ENCODE peak calls at places on chromosomes 16 and 17, in ten cellular contexts. H is lower leg skin, Z is gastrocnemius medialis, C is esophagus muscularis mucosa, T is tibial nerve, W is body of pancreas, P is GM12878, G is IMR-90, B is right lobe of liver, V is adrenal gland. Y is an unnamed sample.

GRCh38 chr17:77772461-77772897 is 186.0 kb upstream of the TNRC6C start:
- DNase-seq in B (peak), V (peak), P (no peak), T (peak), H (peak), W (peak), G (peak), Z (peak), C (no peak), Y (peak)

GRCh38 chr17:66633322-66633965 is 201.5 kb upstream of the CACNG5 start:
- DNase-seq in Z (no peak), W (no peak), H (peak), C (no peak), B (no peak), V (no peak), P (no peak), T (no peak), G (peak), Y (no peak)

GRCh38 chr17:43790311-43790940 is 10.2 kb downstream of the CFAP97D1 start:
- DNase-seq in T (no peak), Z (no peak), V (no peak), P (no peak), H (no peak), W (no peak), B (no peak), C (no peak), G (no peak), Y (no peak)

GRCh38 chr17:80942360-80943345 is 49.0 kb upstream of the CHMP6 start:
- DNase-seq in C (peak), G (peak), W (peak), H (peak), P (no peak), T (peak), V (peak), Z (peak), B (peak), Y (peak)

GRCh38 chr16:58127033-58127556 is 2.1 kb downstream of the CFAP20 start:
- DNase-seq in G (peak), P (no peak), Z (no peak), H (no peak), C (no peak), B (no peak), V (no peak), T (no peak), W (peak), Y (no peak)

GRCh38 chr17:4161179-4161559 is 18.2 kb downstream of the CYB5D2 start:
- DNase-seq in H (no peak), Z (peak), B (no peak), V (peak), T (peak), P (no peak), G (peak), W (no peak), C (no peak), Y (no peak)

GRCh38 chr16:4463522-4464163 is 10.8 kb downstream of the NMRAL1 start:
- DNase-seq in B (no peak), T (no peak), V (peak), C (no peak), H (no peak), Z (no peak), W (no peak), P (no peak), G (no peak), Y (no peak)

GRCh38 chr16:57748596-57748995 is 13.0 kb downstream of the KATNB1 start:
- DNase-seq in W (no peak), T (no peak), V (no peak), P (no peak), C (no peak), G (no peak), H (no peak), Z (no peak), B (peak), Y (no peak)

GRCh38 chr17:5629133-5629532 is 44.8 kb upstream of the NLRP1 start:
- DNase-seq in G (no peak), B (no peak), Z (no peak), W (no peak), C (no peak), H (no peak), V (no peak), P (no peak), T (no peak), Y (no peak)

GRCh38 chr16:30748634-30749445 is 615 bp downstream of the PHKG2 start:
- DNase-seq in V (peak), H (no peak), C (no peak), W (peak), T (no peak), B (peak), G (peak), Z (peak), P (no peak), Y (no peak)

GRCh38 chr16:57513371-57514102 is 22.8 kb downstream of the CCDC102A start:
- DNase-seq in C (no peak), T (no peak), Z (no peak), W (no peak), V (no peak), B (peak), H (no peak), G (no peak), P (no peak), Y (no peak)

GRCh38 chr17:28828294-28829040 is 14.1 kb downstream of the FAM222B start:
- DNase-seq in P (no peak), G (peak), T (no peak), Z (no peak), V (no peak), W (no peak), C (no peak), H (no peak), B (peak), Y (no peak)

GRCh38 chr17:78236362-78237127 is 5.1 kb downstream of the TMEM235 start:
- DNase-seq in V (no peak), W (no peak), B (no peak), T (no peak), P (no peak), Z (no peak), H (no peak), G (no peak), C (no peak), Y (no peak)

GRCh38 chr17:5581655-5582054 is 2.7 kb downstream of the NLRP1 start:
- DNase-seq in T (no peak), Z (no peak), G (no peak), H (no peak), P (no peak), B (no peak), C (no peak), V (no peak), W (no peak), Y (no peak)

GRCh38 chr17:185445-186138 is 4.1 kb upstream of the DOC2B start:
- DNase-seq in P (no peak), H (no peak), Z (no peak), W (no peak), V (no peak), C (no peak), B (no peak), G (no peak), T (no peak), Y (no peak)

GRCh38 chr17:17114592-17115225 is 72.5 kb downstream of the MPRIP start:
- DNase-seq in C (no peak), Z (no peak), G (no peak), V (no peak), T (no peak), P (no peak), W (no peak), B (peak), H (no peak), Y (no peak)

GRCh38 chr17:49455226-49455968 is 39.7 kb upstream of the NGFR start:
- DNase-seq in T (no peak), W (no peak), V (no peak), C (no peak), P (no peak), G (no peak), Z (no peak), B (no peak), H (no peak), Y (no peak)

GRCh38 chr17:36837193-36837592 is 100.1 kb upstream of the LHX1 start:
- DNase-seq in B (no peak), T (no peak), C (no peak), P (no peak), W (no peak), H (no peak), Z (no peak), G (no peak), V (no peak), Y (no peak)

GRCh38 chr17:77735341-77736206 is 222.9 kb upstream of the TNRC6C start:
- DNase-seq in P (no peak), T (no peak), W (no peak), Z (no peak), G (no peak), H (no peak), C (peak), V (no peak), B (no peak), Y (peak)

GRCh38 chr17:58734040-58734439 is 21.6 kb upstream of the PPM1E start:
- DNase-seq in T (no peak), V (no peak), B (no peak), W (no peak), G (no peak), C (no peak), H (no peak), Z (no peak), P (no peak), Y (no peak)

GRCh38 chr16:578870-579405 is 9.2 kb downstream of the PIGQ start:
- DNase-seq in G (peak), W (peak), B (peak), V (peak), C (no peak), P (no peak), Z (peak), H (no peak), T (peak), Y (peak)

GRCh38 chr17:7835818-7836595 is 2.0 kb downstream of the KDM6B start:
- DNase-seq in P (no peak), G (peak), C (peak), W (peak), H (peak), T (peak), B (peak), V (no peak), Z (peak), Y (peak)

GRCh38 chr16:70738083-70738977 is 52.5 kb upstream of the MTSS2 start:
- DNase-seq in T (no peak), V (peak), P (no peak), W (no peak), C (no peak), Z (peak), H (peak), G (peak), B (peak), Y (peak)

GRCh38 chr17:14304876-14305636 is 4.2 kb downstream of the HS3ST3B1 start:
- DNase-seq in T (no peak), P (no peak), C (no peak), Z (no peak), V (no peak), B (no peak), G (no peak), W (no peak), H (peak), Y (no peak)

GRCh38 chr17:63224644-63225043 is 221.5 kb downstream of the CYB561 start:
- DNase-seq in T (no peak), H (no peak), W (no peak), P (no peak), G (no peak), Z (no peak), B (no peak), V (no peak), C (no peak), Y (no peak)

GRCh38 chr16:3459401-3460090 is 16.1 kb downstream of the NAA60 start:
- DNase-seq in B (no peak), C (no peak), V (no peak), T (no peak), Z (no peak), W (no peak), P (no peak), H (no peak), G (peak), Y (no peak)

GRCh38 chr17:21007646-21008045 is 35.2 kb downstream of the USP22 start:
- DNase-seq in V (no peak), C (no peak), W (no peak), G (no peak), T (no peak), P (no peak), B (no peak), H (no peak), Z (no peak), Y (no peak)

GRCh38 chr17:66491213-66491612 is 188.8 kb downstream of the PRKCA start:
- DNase-seq in C (no peak), W (no peak), T (no peak), H (no peak), B (no peak), G (no peak), P (no peak), Z (no peak), V (no peak), Y (no peak)

GRCh38 chr16:66508261-66508913 is 41.5 kb downstream of the TK2 start:
- DNase-seq in T (no peak), G (no peak), B (no peak), P (no peak), C (no peak), H (peak), Z (peak), V (peak), W (peak), Y (no peak)
- TF ChIP-seq POLR2A in T (no peak), G (no peak), B (no peak), P (no peak), C (no peak), H (no peak), Z (no peak), V (no peak), W (peak), Y (no peak)

GRCh38 chr17:40286473-40286872 is 1.2 kb upstream of the CDC6 start:
- DNase-seq in P (no peak), V (no peak), C (no peak), B (no peak), G (no peak), Z (no peak), H (no peak), W (no peak), T (no peak), Y (no peak)

GRCh38 chr17:40283662-40284061 is 4.0 kb upstream of the CDC6 start:
- DNase-seq in T (no peak), C (no peak), B (no peak), Z (no peak), H (no peak), W (no peak), V (no peak), P (no peak), G (peak), Y (no peak)

GRCh38 chr17:40287159-40287493 is 553 bp upstream of the CDC6 start:
- DNase-seq in H (no peak), C (no peak), P (no peak), W (no peak), T (no peak), V (no peak), B (no peak), G (no peak), Z (no peak), Y (no peak)

GRCh38 chr17:40281663-40282062 is 6.0 kb upstream of the CDC6 start:
- DNase-seq in H (peak), B (no peak), V (no peak), C (no peak), Z (no peak), P (no peak), W (no peak), T (no peak), G (no peak), Y (no peak)

DNA sequence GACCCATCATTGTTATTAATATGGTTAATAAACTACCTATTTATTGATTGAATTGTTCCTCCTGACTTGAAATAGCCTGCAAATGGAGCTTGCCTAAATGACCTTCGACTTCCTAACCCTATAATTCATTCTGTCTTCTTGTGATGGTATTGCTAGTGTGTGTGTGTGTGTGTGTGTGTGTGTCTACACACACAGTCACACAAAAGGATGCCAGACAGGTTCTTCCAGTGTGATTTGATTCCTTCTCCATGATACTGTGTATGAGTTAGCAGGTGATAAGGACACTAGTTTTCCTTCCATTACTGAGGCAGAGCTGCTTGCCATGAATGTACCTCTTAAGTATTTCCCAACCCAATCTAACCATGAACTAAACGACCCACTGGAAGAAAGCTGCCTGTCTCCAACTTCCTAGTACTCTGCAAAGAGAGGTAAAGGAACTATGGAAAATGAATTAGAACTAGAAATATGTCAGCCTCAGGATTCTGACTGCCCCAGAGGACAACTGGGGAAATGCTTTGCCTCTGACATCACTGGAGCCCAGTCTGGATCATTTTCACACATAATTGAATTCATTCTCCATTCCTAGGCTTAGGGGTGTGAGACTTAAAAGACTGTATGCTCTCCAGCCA is 3.5 kb upstream of the CDC6 start:
- DNase-seq in V (no peak), C (no peak), P (no peak), B (no peak), H (no peak), Z (no peak), G (peak), T (no peak), W (no peak), Y (no peak)
- H3K4me3 ChIP-seq in V (peak), C (no peak), P (no peak), B (no peak), H (no peak), Z (no peak), G (peak), T (no peak), W (no peak), Y (no peak)

GRCh38 chr17:42591411-42591810 is 13.9 kb upstream of the PSMC3IP start:
- DNase-seq in V (no peak), W (no peak), T (no peak), H (peak), Z (no peak), B (no peak), C (no peak), G (no peak), P (no peak), Y (no peak)

GRCh38 chr17:42585353-42585752 is 7.8 kb upstream of the PSMC3IP start:
- DNase-seq in P (no peak), G (no peak), V (peak), W (no peak), T (no peak), B (no peak), C (no peak), Z (no peak), H (no peak), Y (no peak)

GRCh38 chr17:42584880-42585279 is 7.4 kb upstream of the PSMC3IP start:
- DNase-seq in G (no peak), Z (no peak), T (no peak), H (no peak), W (no peak), C (no peak), B (no peak), P (no peak), V (no peak), Y (no peak)

GRCh38 chr17:42581744-42582270 is 4.3 kb upstream of the PSMC3IP start:
- DNase-seq in V (no peak), T (no peak), H (peak), W (no peak), B (no peak), G (no peak), P (no peak), C (no peak), Z (no peak), Y (no peak)

DNA sequence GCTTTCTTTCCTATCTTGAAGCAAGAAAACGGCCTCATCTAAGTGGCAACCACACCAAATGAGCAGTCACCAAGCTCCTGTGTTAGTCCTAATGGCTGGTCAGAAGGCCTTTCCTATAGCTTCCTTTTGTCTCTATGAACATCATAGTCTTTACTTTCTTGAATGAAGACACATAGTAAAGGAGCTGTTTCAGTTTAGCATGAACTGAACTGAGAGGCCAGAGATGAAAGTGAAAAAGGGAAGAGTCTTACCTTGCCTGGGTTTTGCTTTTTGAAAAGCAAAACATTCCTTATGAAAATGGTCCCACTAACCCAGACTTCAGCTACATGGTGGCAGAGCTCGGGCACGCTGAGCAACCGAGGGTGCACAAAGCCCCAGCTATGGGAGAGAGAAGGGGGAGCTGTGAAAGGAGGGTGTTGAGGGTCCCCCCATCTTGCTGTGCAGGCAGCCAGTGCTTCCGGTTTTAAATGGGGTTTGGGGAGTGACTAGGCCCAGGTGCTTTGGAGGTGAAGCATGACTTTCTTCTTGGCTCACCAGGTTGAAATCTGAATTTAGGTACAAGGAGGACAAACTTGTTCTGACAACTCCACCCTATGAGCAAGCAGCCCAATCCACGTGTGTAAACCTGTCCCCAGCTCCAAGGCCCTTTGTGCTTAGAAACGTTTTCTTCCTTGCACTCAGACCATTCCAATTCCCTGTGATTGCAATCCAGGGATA is 9.1 kb upstream of the PSMC3IP start:
- DNase-seq in T (no peak), H (no peak), Z (no peak), G (no peak), B (no peak), V (no peak), P (no peak), C (no peak), W (no peak), Y (no peak)
- TF ChIP-seq POLR2A in T (no peak), H (no peak), Z (no peak), G (no peak), B (no peak), V (no peak), P (peak), C (no peak), W (no peak), Y (no peak)

DNA sequence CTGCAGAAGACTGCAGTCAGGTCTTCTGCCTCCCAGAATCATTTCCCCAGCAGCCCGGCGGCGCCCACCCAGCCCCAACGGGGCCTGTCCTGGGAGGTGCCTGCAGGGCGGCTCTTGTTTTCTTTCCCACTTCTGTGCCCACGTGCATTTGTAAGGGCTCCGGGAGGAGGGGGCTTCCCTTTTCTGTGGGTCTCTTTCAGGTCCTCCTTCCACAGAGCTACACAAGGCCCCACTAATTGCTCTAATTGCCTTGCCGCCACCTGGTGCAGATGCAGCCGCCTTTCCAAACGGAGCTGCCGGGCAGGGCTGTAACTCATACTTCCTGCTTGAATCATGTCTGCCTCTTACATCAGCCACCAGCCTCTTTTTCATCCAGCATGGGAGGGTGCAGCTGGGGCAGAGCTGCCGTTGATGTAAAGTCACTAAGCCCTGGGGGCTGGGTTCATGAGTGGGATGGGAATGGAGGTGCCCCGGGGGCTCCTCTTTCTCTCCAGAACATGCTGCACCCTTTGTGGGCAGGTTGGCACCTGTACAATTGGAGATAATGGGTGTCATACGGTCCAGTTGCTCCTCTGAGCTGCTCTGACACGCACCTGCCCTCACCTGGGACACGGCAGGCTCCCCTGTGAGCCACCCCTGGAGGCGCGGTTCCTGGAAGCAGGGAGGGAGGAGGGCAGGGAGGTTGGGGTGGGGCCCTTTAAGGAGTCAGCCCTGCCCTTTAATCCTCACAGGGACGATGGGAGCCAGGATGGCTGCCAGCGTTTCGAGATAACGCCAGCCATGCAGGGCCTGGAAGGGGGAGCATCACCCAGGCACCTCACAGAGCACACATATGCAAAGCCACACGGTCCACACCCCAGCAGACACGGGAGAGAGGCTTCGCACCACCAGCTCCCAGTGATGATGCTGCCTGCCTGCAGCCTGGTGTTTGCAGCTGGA is 41.1 kb upstream of the KLHDC4 start:
- DNase-seq in G (peak), C (no peak), B (no peak), Z (no peak), P (no peak), W (peak), T (no peak), V (peak), H (peak), Y (peak)
- H3K4me3 ChIP-seq in G (no peak), C (peak), B (no peak), Z (no peak), P (peak), W (no peak), T (peak), V (peak), H (no peak), Y (peak)

Y was measured in heart left ventricle.